ENCODE peak calls at places on chromosomes 5 and 9, in five cellular contexts. R is ovary, Y is PC-3, E is upper lobe of right lung, L is heart right ventricle. K is an unnamed sample.

GRCh38 chr5:150411245-150411979 is 1.3 kb downstream of the CD74 start:
- DNase-seq in Y (no peak), E (peak; percentile 81), L (peak; percentile 61), R (no peak), K (peak; percentile 78)

GRCh38 chr5:27472000-27472763 is 433.8 kb upstream of the CDH9 start:
- DNase-seq in E (no peak), Y (no peak), R (no peak), L (no peak), K (no peak)

GRCh38 chr5:10333154-10334006 is 20.1 kb upstream of the MARCHF6 start:
- DNase-seq in L (no peak), E (peak; percentile 77), R (peak; percentile 57), Y (peak; percentile 52), K (peak; percentile 73)

GRCh38 chr9:87469833-87470465 is 27.7 kb upstream of the DAPK1 start:
- DNase-seq in Y (no peak), E (no peak), L (no peak), R (no peak), K (no peak)

GRCh38 chr9:90547896-90548295 is 94.7 kb downstream of the DIRAS2 start:
- DNase-seq in E (no peak), R (no peak), Y (peak; percentile 5), L (no peak), K (no peak)

GRCh38 chr5:111606194-111606593 is 93.9 kb upstream of the STARD4 start:
- DNase-seq in E (no peak), R (no peak), L (no peak), Y (no peak), K (no peak)

GRCh38 chr5:27906911-27907590 is 868.7 kb upstream of the CDH9 start:
- DNase-seq in Y (peak; percentile 70), R (no peak), E (no peak), L (no peak), K (no peak)

GRCh38 chr9:14366071-14366470 is 52.1 kb upstream of the NFIB start:
- DNase-seq in R (no peak), Y (no peak), E (no peak), L (peak; percentile 48), K (peak; percentile 58)

GRCh38 chr9:126677188-126678084 is 63.7 kb downstream of the LMX1B start:
- DNase-seq in R (no peak), L (no peak), Y (no peak), E (no peak), K (no peak)

GRCh38 chr5:72443883-72444282 is 63.3 kb downstream of the ZNF366 start:
- DNase-seq in R (no peak), Y (no peak), E (no peak), L (no peak), K (peak; percentile 38)

GRCh38 chr5:72440207-72440638 is 67.0 kb downstream of the ZNF366 start:
- DNase-seq in E (no peak), R (no peak), Y (no peak), L (no peak), K (no peak)

GRCh38 chr5:72439192-72439591 is 68.0 kb downstream of the ZNF366 start:
- DNase-seq in L (no peak), R (no peak), E (no peak), Y (no peak), K (no peak)

GRCh38 chr5:72441094-72441723 is 66.0 kb downstream of the ZNF366 start:
- DNase-seq in R (no peak), Y (no peak), L (no peak), E (no peak), K (no peak)

GRCh38 chr5:72441861-72442540 is 65.2 kb downstream of the ZNF366 start:
- DNase-seq in E (no peak), L (no peak), Y (peak; percentile 84), R (no peak), K (no peak)
- H3K27ac ChIP-seq in E (no peak overlapping the region), L (peak overlapping the region; percentile 35), Y (peak overlapping the region; percentile 38), R (no peak overlapping the region), K (no peak overlapping the region)

GRCh38 chr9:137052293-137052692 is 1.6 kb downstream of the ENTPD2 start:
- DNase-seq in R (no peak), E (no peak), L (no peak), Y (no peak), K (no peak)
- H3K27me3 ChIP-seq in R (peaks cover 6% of the 10 kb centered on the region), E (peaks cover 59% of the 10 kb centered on the region), L (peaks cover 59% of the 10 kb centered on the region), Y (no peaks in the 10 kb centered on the region), K (no peaks in the 10 kb centered on the region)

GRCh38 chr9:12809720-12810119 is 34.9 kb downstream of the LURAP1L start:
- DNase-seq in E (no peak), L (no peak), Y (no peak), R (no peak), K (no peak)
- H3K27ac ChIP-seq in E (no peak overlapping the region), L (no peak overlapping the region), Y (no peak overlapping the region), R (no peak overlapping the region), K (no peak overlapping the region)

DNA sequence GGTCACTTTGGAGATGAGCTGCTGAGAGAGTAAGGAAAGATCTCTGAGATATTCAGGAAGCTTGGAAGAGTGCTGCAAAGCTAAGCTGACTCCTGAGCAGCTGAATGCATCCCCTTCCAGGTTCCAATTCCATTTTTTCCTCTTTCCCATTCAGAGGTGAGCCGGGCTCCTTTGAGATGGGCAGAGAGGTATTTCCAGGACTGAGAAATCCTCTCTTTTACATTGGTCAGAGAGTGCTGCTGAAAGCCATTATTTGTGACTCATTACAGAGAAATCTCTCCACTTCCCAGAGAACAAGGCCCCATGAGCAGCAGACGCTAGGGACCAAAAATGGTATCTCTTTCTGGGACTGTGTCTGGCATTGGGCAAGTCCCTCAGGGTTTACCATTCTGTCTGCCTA is 3.7 kb downstream of the MCTP1 start:
- DNase-seq in L (no peak), E (no peak), Y (peak; percentile 41), R (no peak), K (no peak)
- H3K27me3 ChIP-seq in L (peaks cover 82% of the 10 kb centered on the region), E (peaks cover 47% of the 10 kb centered on the region), Y (peaks cover 59% of the 10 kb centered on the region), R (no peaks in the 10 kb centered on the region), K (no peaks in the 10 kb centered on the region)

GRCh38 chr9:7976167-7976755 is 176.7 kb upstream of the DMAC1 start:
- DNase-seq in R (no peak), E (no peak), L (no peak), Y (no peak), K (no peak)
- H3K27ac ChIP-seq in R (no peak overlapping the region), E (no peak overlapping the region), L (peak overlapping the region; percentile 68), Y (no peak overlapping the region), K (no peak overlapping the region)

GRCh38 chr9:34589656-34590375 is at the start of gene CNTFR:
- DNase-seq in E (no peak), Y (no peak), L (no peak), R (peak; percentile 74), K (peak; percentile 90)
- H3K27me3 ChIP-seq in E (peaks cover 80% of the 10 kb centered on the region), Y (peaks cover 55% of the 10 kb centered on the region), L (peaks cover 76% of the 10 kb centered on the region), R (no peaks in the 10 kb centered on the region), K (no peaks in the 10 kb centered on the region)

GRCh38 chr5:124828731-124829130 is 82.3 kb upstream of the ZNF608 start:
- DNase-seq in L (no peak), E (no peak), R (no peak), Y (no peak), K (no peak)

GRCh38 chr5:124832510-124832909 is 86.1 kb upstream of the ZNF608 start:
- DNase-seq in Y (no peak), L (no peak), E (no peak), R (no peak), K (no peak)
- H3K27ac ChIP-seq in Y (no peak overlapping the region), L (no peak overlapping the region), E (no peak overlapping the region), R (no peak overlapping the region), K (no peak overlapping the region)